ENCODE peak calls at places on chromosomes 6 and 20, in seven cellular contexts. X is astrocyte of the spinal cord, J is mesothelial cell of epicardium, Q is SK-N-SH, U is AG10803, K is upper lobe of right lung, B is Calu3. T is an unnamed sample.

GRCh38 chr6:34595332-34596090 is 39.4 kb upstream of the SPDEF start:
- DNase-seq in X (no peak), J (no peak), Q (no peak), U (peak), K (no peak), B (no peak), T (no peak)

GRCh38 chr20:64160118-64160517 is 4.1 kb upstream of the MYT1 start:
- DNase-seq in X (no peak), J (no peak), Q (no peak), U (no peak), K (no peak), B (no peak), T (peak)

GRCh38 chr20:60011512-60012507 is 53.6 kb downstream of the CDH26 start:
- DNase-seq in X (no peak), J (no peak), Q (no peak), U (no peak), K (no peak), B (no peak), T (no peak)

GRCh38 chr6:165820934-165821333 is 157.9 kb upstream of the PDE10A start:
- DNase-seq in X (no peak), J (no peak), Q (no peak), U (no peak), K (no peak), B (no peak), T (no peak)

GRCh38 chr6:121663292-121663691 is 227.8 kb downstream of the GJA1 start:
- DNase-seq in X (no peak), J (no peak), Q (no peak), U (no peak), K (no peak), B (no peak), T (no peak)

GRCh38 chr20:57807418-57808265 is 97.8 kb upstream of the PMEPA1 start:
- DNase-seq in X (no peak), J (no peak), Q (no peak), U (no peak), K (no peak), B (no peak), T (no peak)

GRCh38 chr6:79872986-79873385 is 74.4 kb downstream of the ELOVL4 start:
- DNase-seq in X (peak), J (no peak), Q (no peak), U (peak), K (no peak), B (no peak), T (no peak)

GRCh38 chr6:36324715-36325114 is 12.0 kb downstream of the BNIP5 start:
- DNase-seq in X (no peak), J (no peak), Q (no peak), U (no peak), K (no peak), B (no peak), T (no peak)

GRCh38 chr6:83518946-83519489 is 6.7 kb downstream of the PRSS35 start:
- DNase-seq in X (peak), J (no peak), Q (peak), U (peak), K (no peak), B (no peak), T (no peak)

GRCh38 chr6:31717499-31718222 is 2.5 kb downstream of the LY6G6D start:
- DNase-seq in X (no peak), J (no peak), Q (no peak), U (no peak), K (no peak), B (peak), T (no peak)

GRCh38 chr6:37827603-37828265 is 8.2 kb downstream of the ZFAND3 start:
- DNase-seq in X (no peak), J (no peak), Q (peak), U (no peak), K (no peak), B (no peak), T (no peak)

GRCh38 chr20:3808544-3808943 is 11.8 kb upstream of the AP5S1 start:
- DNase-seq in X (no peak), J (no peak), Q (no peak), U (no peak), K (no peak), B (no peak), T (no peak)

GRCh38 chr6:147170269-147170668 is 33.9 kb upstream of the STXBP5 start:
- DNase-seq in X (peak), J (no peak), Q (no peak), U (peak), K (no peak), B (no peak), T (no peak)
- TF ChIP-seq CTCF in X (no peak), J (no peak), Q (no peak), U (no peak), K (no peak), B (no peak), T (no peak)

GRCh38 chr6:29853245-29853644 is 25.6 kb downstream of the HLA-G start:
- DNase-seq in X (no peak), J (no peak), Q (no peak), U (no peak), K (no peak), B (no peak), T (no peak)
- TF ChIP-seq CTCF in X (no peak), J (no peak), Q (no peak), U (no peak), K (no peak), B (no peak), T (no peak)

GRCh38 chr6:43355862-43356590 is 13.4 kb downstream of the ZNF318 start:
- DNase-seq in X (no peak), J (no peak), Q (peak), U (peak), K (no peak), B (peak), T (no peak)
- TF ChIP-seq CTCF in X (peak), J (no peak), Q (peak), U (peak), K (peak), B (no peak), T (no peak)

GRCh38 chr20:50258790-50259483 is 68.3 kb downstream of the CEBPB start:
- DNase-seq in X (no peak), J (no peak), Q (no peak), U (no peak), K (peak), B (no peak), T (no peak)

GRCh38 chr20:50257860-50258259 is 67.2 kb downstream of the CEBPB start:
- DNase-seq in X (no peak), J (no peak), Q (no peak), U (no peak), K (no peak), B (no peak), T (no peak)

GRCh38 chr20:50259705-50260479 is 69.3 kb downstream of the CEBPB start:
- DNase-seq in X (no peak), J (no peak), Q (no peak), U (no peak), K (peak), B (no peak), T (no peak)

GRCh38 chr20:50263831-50264230 is 73.2 kb downstream of the CEBPB start:
- DNase-seq in X (no peak), J (no peak), Q (no peak), U (no peak), K (no peak), B (no peak), T (no peak)

GRCh38 chr20:50260480-50261221 is 70.0 kb downstream of the CEBPB start:
- DNase-seq in X (no peak), J (no peak), Q (no peak), U (no peak), K (no peak), B (no peak), T (no peak)
- TF ChIP-seq CTCF in X (no peak), J (no peak), Q (no peak), U (no peak), K (no peak), B (no peak), T (no peak)

GRCh38 chr20:17680128-17680835 is 1.8 kb downstream of the RRBP1 start:
- DNase-seq in X (no peak), J (peak), Q (no peak), U (peak), K (peak), B (peak), T (peak)
- TF ChIP-seq CTCF in X (no peak), J (no peak), Q (no peak), U (no peak), K (no peak), B (no peak), T (no peak)

GRCh38 chr6:75368151-75368779 is 83.7 kb upstream of the TMEM30A start:
- DNase-seq in X (no peak), J (peak), Q (peak), U (no peak), K (no peak), B (peak), T (no peak)
- TF ChIP-seq CTCF in X (peak), J (no peak), Q (peak), U (peak), K (peak), B (peak), T (no peak)

DNA sequence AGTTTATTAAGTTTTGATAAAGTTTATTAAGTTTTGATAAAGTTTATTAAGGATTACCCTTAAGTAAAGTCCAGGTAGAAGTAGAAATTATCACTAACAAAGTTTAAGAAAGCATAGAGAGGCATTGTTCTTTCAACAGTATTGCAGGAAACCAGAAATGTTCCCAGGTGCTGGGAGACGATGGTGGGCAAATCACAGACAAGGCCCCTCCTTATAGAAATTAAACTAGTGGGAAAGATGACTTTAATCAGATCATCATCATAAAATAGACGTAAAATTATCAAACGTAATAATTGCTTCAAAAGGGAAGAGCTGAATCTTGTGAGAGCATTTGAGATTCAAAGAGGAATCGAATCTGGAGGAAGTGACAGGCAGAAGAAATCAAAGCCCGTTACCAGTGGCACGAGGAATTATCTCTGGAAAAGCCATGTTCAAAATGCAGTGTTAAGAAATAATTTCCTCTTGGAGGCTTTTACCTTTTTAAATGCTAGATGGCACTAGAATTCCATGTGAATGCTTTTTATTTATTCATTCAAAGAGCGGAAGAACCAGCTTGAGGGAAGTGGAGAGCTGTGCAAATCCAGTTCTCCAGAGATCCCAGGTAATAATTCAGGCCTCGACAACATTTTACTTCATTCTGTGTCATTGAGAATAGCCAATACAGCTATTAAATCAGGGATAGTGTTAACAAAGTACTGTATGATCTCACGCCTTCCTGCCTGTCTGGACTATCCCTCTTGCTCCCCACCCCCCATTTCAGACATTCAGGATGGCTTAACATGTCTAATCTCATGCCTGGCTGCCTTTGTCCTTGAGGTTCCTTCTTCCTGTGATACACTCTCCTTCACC is 1.0 kb upstream of the APMAP start:
- DNase-seq in X (peak), J (no peak), Q (no peak), U (peak), K (no peak), B (no peak), T (no peak)
- TF ChIP-seq CTCF in X (peak), J (no peak), Q (peak), U (peak), K (peak), B (no peak), T (no peak)

DNA sequence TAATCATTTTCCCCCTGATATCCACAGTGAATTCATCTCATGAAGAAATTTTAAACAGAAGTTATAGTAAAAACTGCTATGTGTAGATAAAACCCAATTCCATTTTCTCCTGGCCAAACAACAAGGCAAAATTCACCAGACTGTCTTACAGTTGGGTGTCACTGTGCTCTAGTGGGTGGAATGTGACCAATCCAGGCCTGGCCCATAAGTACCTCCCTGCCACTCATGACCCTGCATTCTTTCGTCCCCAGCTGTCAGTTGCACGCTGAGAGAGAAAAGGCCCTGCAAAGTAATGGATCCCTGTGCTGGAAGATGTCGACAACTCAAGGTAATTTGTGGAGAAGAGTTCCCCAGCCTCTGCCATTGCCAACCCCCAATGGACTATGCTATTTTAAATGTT is 92.7 kb upstream of the NRSN1 start:
- DNase-seq in X (no peak), J (no peak), Q (no peak), U (no peak), K (no peak), B (no peak), T (no peak)
- TF ChIP-seq CTCF in X (no peak), J (no peak), Q (no peak), U (no peak), K (no peak), B (no peak), T (no peak)

DNA sequence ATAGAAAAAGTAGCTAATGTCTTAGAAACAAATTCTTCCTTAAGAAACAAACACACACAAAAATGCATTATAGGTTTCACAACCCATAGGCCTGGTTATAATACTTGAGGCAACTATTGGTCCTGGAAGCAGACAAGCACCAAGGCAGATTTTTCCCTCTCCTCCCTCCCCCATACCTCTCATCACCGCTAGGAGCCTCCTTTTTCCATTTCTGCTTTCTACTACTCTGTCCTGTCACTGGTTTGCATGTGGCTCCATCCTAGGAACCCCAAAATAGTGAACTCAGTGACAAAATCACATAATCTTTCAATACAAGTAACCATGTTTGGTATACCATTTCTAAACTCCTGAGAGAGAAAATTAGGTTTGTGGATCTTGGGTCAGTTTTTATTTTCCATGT is 66.1 kb downstream of the HMGCLL1 start:
- DNase-seq in X (no peak), J (no peak), Q (no peak), U (no peak), K (no peak), B (no peak), T (no peak)
- TF ChIP-seq CTCF in X (no peak), J (no peak), Q (no peak), U (no peak), K (no peak), B (no peak), T (no peak)

T was measured in glutamatergic neuron.